ENCODE peak calls at places on chromosome 17, in five cellular contexts. I is GM12878, Y is GM23248, G is mesendoderm, W is A549. N is an unnamed sample.

GRCh38 chr17:32489320-32490100 is 2.7 kb downstream of the CDK5R1 start:
- DNase-seq in I (no peak), Y (no peak), G (no peak), W (no peak), N (no peak)

GRCh38 chr17:61757168-61757567 is 106.2 kb downstream of the BRIP1 start:
- DNase-seq in I (peak), Y (no peak), G (no peak), W (no peak), N (no peak)

GRCh38 chr17:27968206-27968732 is 74.2 kb upstream of the NLK start:
- DNase-seq in I (no peak), Y (no peak), G (peak), W (no peak), N (no peak)

GRCh38 chr17:44308865-44309264 is 464 bp downstream of the RUNDC3A start:
- DNase-seq in I (no peak), Y (no peak), G (no peak), W (no peak), N (no peak)

GRCh38 chr17:63480826-63481487 is 4.1 kb downstream of the ACE start:
- DNase-seq in I (no peak), Y (no peak), G (no peak), W (no peak), N (no peak)

GRCh38 chr17:42891539-42892152 is 9.0 kb upstream of the G6PC1 start:
- DNase-seq in I (no peak), Y (peak), G (peak), W (no peak), N (no peak)

GRCh38 chr17:47251421-47251940 is 2.1 kb upstream of the ITGB3 start:
- DNase-seq in I (no peak), Y (no peak), G (peak), W (no peak), N (no peak)

GRCh38 chr17:41792835-41793748 is 6.6 kb upstream of the JUP start:
- DNase-seq in I (no peak), Y (peak), G (peak), W (peak), N (peak)

GRCh38 chr17:16938496-16939270 is 33.2 kb downstream of the TNFRSF13B start:
- DNase-seq in I (no peak), Y (no peak), G (peak), W (no peak), N (no peak)

GRCh38 chr17:45950888-45951287 is 48.2 kb upstream of the STH start:
- DNase-seq in I (no peak), Y (no peak), G (no peak), W (no peak), N (no peak)

GRCh38 chr17:55177159-55177913 is 87.4 kb upstream of the HLF start:
- DNase-seq in I (no peak), Y (peak), G (peak), W (no peak), N (no peak)
- H3K4me2 ChIP-seq in I (no peak), Y (no peak), G (no peak), W (no peak), N (no peak)

GRCh38 chr17:69762766-69763165 is 312.3 kb upstream of the KCNJ16 start:
- DNase-seq in I (no peak), Y (no peak), G (no peak), W (no peak), N (no peak)
- H3K4me2 ChIP-seq in I (no peak), Y (peak), G (no peak), W (peak), N (peak)

GRCh38 chr17:6453279-6454024 is 9.2 kb downstream of the PIMREG start:
- DNase-seq in I (no peak), Y (no peak), G (no peak), W (no peak), N (no peak)
- H3K4me2 ChIP-seq in I (no peak), Y (no peak), G (no peak), W (no peak), N (no peak)

GRCh38 chr17:79263191-79263590 is 188.6 kb downstream of the ENGASE start:
- DNase-seq in I (no peak), Y (no peak), G (no peak), W (no peak), N (no peak)
- H3K4me2 ChIP-seq in I (no peak), Y (no peak), G (no peak), W (no peak), N (no peak)

GRCh38 chr17:75024686-75025397 is 12.4 kb downstream of the MRPL58 start:
- DNase-seq in I (no peak), Y (no peak), G (no peak), W (no peak), N (no peak)
- H3K4me2 ChIP-seq in I (no peak), Y (no peak), G (no peak), W (no peak), N (no peak)

DNA sequence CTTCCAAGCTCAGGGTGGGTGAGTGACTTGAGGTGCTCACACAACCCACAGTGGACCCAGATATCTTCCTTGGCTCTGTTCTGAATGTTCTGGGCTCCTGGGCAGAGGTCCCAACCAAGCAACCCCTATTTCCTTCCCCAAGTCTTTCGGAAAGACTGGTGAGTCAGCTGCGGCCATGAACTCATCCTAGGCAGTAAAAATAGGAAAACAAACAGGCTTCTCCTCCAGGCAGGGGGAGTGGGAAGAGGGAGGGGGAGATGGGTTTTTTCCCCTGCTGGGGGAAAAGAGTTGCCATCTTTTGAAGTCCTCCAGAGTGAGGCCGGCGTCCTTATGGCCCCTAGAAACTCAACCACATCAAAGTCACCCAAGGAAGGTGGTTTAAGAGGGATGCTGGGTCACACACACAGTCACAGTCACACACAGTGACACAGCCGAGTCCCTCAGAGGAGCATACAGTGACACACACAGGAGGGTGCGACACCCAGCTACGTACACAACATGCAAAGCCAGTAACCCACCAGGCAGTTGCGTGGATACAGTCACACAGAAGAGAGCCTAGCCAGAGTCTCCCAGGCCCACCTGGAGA is 16.0 kb upstream of the DLX4 start:
- DNase-seq in I (no peak), Y (no peak), G (no peak), W (no peak), N (no peak)
- H3K4me2 ChIP-seq in I (no peak), Y (no peak), G (no peak), W (peak), N (no peak)

DNA sequence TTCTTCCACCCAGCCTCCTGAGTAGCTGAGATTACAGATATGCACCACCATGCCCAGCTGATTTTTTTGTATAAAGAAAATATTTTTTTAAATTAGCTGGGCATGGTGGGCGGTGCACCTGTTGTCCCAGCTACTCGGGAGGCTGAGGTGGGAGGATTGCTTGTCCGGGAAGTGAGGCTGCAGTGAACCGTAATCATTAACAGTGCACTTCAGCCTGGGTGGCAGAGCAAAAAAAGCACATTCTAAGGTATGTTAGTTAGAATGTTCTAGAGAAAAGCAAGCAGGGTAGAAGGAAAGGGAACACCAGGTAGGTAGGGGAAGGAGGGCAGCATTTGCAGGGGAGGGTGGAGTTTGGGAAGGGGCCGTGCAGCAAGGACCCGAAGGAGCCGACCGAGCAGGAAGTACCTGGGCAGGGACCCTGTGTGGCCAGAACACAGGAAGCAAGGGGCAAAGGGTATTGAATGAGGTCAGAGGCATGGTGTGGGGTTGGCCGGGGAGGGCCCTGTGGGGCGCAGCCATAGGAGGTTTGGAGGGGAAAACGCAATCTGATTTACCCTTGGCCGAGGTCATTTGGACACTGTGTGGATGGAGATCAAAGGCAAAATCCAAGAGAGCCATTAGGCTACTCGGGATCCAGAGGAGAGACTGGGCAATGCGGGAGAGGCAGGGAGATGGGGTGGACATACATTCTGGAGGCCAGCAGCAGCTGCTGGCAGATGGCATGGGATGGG is 2.3 kb downstream of the C17orf99 start:
- DNase-seq in I (no peak), Y (no peak), G (no peak), W (no peak), N (no peak)
- H3K4me2 ChIP-seq in I (peak), Y (no peak), G (no peak), W (no peak), N (no peak)

GRCh38 chr17:38598536-38598935 is 7.2 kb downstream of the SRCIN1 start:
- DNase-seq in I (no peak), Y (peak), G (peak), W (peak), N (peak)
- H3K4me2 ChIP-seq in I (no peak), Y (no peak), G (no peak), W (no peak), N (no peak)

GRCh38 chr17:37206299-37206698 is 169.5 kb upstream of the C17orf78 start:
- DNase-seq in I (no peak), Y (no peak), G (no peak), W (no peak), N (no peak)

GRCh38 chr17:37200497-37200896 is 175.3 kb upstream of the C17orf78 start:
- DNase-seq in I (no peak), Y (no peak), G (no peak), W (no peak), N (no peak)
- H3K4me2 ChIP-seq in I (no peak), Y (no peak), G (no peak), W (no peak), N (no peak)

DNA sequence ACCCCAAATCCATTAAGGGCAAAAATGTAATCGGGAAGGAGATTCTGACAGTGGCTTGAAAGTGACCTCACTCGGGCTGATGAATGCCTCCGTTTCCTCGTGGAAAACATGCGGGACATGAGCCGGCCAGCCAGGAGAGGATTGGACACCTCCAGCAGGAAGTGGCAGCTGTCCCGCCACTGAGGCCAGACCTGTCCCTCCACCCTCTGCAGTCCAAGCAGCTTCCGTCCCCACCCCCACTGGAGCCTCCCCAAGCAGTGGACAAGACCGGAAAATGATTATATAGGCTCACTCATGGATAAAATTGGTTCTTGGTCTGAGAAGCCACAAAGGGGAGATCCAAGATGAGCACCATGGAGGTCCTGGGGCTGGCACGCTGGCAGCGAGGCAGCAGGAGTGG is 82.1 kb upstream of the CCL1 start:
- DNase-seq in I (no peak), Y (no peak), G (no peak), W (no peak), N (no peak)
- H3K4me2 ChIP-seq in I (no peak), Y (no peak), G (no peak), W (no peak), N (no peak)